ENCODE peak calls at places on chromosomes 13 and 19, in four cellular contexts. V is body of pancreas, G is stomach, U is upper lobe of left lung. C is an unnamed sample.

GRCh38 chr19:42436006-42436405 is 6.7 kb downstream of the CXCL17 start:
- DNase-seq in U (no peak), V (no peak), G (no peak), C (no peak)

GRCh38 chr19:37095859-37096258 is 17.6 kb downstream of the ZNF420 start:
- DNase-seq in U (no peak), V (no peak), G (no peak), C (no peak)

GRCh38 chr19:6100284-6100915 is 9.9 kb downstream of the RFX2 start:
- DNase-seq in G (no peak), U (peak), V (no peak), C (peak)

GRCh38 chr19:17455711-17456123 is 5.0 kb downstream of the NXNL1 start:
- DNase-seq in V (no peak), U (peak), G (peak), C (no peak)

GRCh38 chr13:52882803-52883202 is 34.4 kb upstream of the PCDH8 start:
- DNase-seq in G (no peak), V (no peak), U (no peak), C (no peak)

GRCh38 chr19:41792513-41793413 is 3.6 kb upstream of the CEACAM3 start:
- DNase-seq in V (peak), G (peak), U (no peak), C (no peak)

GRCh38 chr19:36418287-36419001 is at the start of gene ZFP82:
- DNase-seq in V (peak), U (peak), G (peak), C (peak)

GRCh38 chr13:79393564-79394249 is 12.3 kb downstream of the RBM26 start:
- DNase-seq in V (no peak), U (no peak), G (peak), C (no peak)

GRCh38 chr13:37429976-37430375 is 168.6 kb downstream of the POSTN start:
- DNase-seq in V (no peak), U (no peak), G (no peak), C (no peak)

GRCh38 chr13:71610876-71611275 is 256.1 kb downstream of the DACH1 start:
- DNase-seq in V (no peak), G (no peak), U (no peak), C (no peak)

GRCh38 chr19:48539503-48540096 is 12.4 kb upstream of the SULT2B1 start:
- DNase-seq in V (no peak), G (peak), U (no peak), C (no peak)

GRCh38 chr13:47628666-47629065 is 372.4 kb downstream of the SUCLA2 start:
- DNase-seq in V (no peak), U (no peak), G (no peak), C (no peak)

GRCh38 chr13:72808917-72809500 is 27.1 kb downstream of the PIBF1 start:
- DNase-seq in V (no peak), U (no peak), G (no peak), C (no peak)

GRCh38 chr13:21060827-21061076 is 634 bp downstream of the LATS2 start:
- DNase-seq in U (peak), G (peak), V (no peak), C (no peak)

GRCh38 chr19:10292789-10293636 is 3.3 kb downstream of the ICAM5 start:
- DNase-seq in U (peak), G (no peak), V (no peak), C (no peak)

GRCh38 chr19:4454952-4455738 is 2.4 kb downstream of the UBXN6 start:
- DNase-seq in G (no peak), V (no peak), U (peak), C (peak)

GRCh38 chr13:48304132-48304876 is 753 bp downstream of the RB1 start:
- DNase-seq in V (peak), G (peak), U (no peak), C (peak)

GRCh38 chr13:41603917-41604316 is 146.6 kb downstream of the RGCC start:
- DNase-seq in U (no peak), G (no peak), V (no peak), C (no peak)

GRCh38 chr19:6423499-6424189 is 967 bp downstream of the KHSRP start:
- DNase-seq in U (no peak), G (no peak), V (peak), C (no peak)

GRCh38 chr13:25210842-25211241 is 38.8 kb upstream of the AMER2 start:
- DNase-seq in U (no peak), G (no peak), V (no peak), C (no peak)

GRCh38 chr13:22736768-22737092 is 444.0 kb upstream of the SGCG start:
- DNase-seq in G (no peak), V (no peak), U (no peak), C (no peak)

GRCh38 chr19:919157-920050 is 2.3 kb downstream of the KISS1R start:
- DNase-seq in V (no peak), G (no peak), U (peak), C (no peak)

GRCh38 chr19:11191273-11191755 is 6.0 kb downstream of the KANK2 start:
- DNase-seq in V (no peak), U (no peak), G (peak), C (no peak)

GRCh38 chr13:33721719-33722118 is 96.2 kb upstream of the RFC3 start:
- DNase-seq in U (no peak), V (no peak), G (no peak), C (no peak)

GRCh38 chr13:23598371-23598770 is 28.2 kb downstream of the TNFRSF19 start:
- DNase-seq in U (no peak), V (no peak), G (no peak), C (no peak)

GRCh38 chr19:23563326-23563725 is 123.7 kb downstream of the ZNF675 start:
- DNase-seq in G (no peak), V (no peak), U (no peak), C (no peak)

GRCh38 chr13:33188093-33188882 is 97.3 kb downstream of the STARD13 start:
- DNase-seq in U (no peak), V (no peak), G (no peak), C (no peak)

GRCh38 chr19:5891572-5891937 is 12.0 kb downstream of the NDUFA11 start:
- DNase-seq in V (no peak), U (no peak), G (no peak), C (no peak)

GRCh38 chr19:34487651-34488051 is 6.1 kb downstream of the WTIP start:
- DNase-seq in V (no peak), U (no peak), G (no peak), C (no peak)

DNA sequence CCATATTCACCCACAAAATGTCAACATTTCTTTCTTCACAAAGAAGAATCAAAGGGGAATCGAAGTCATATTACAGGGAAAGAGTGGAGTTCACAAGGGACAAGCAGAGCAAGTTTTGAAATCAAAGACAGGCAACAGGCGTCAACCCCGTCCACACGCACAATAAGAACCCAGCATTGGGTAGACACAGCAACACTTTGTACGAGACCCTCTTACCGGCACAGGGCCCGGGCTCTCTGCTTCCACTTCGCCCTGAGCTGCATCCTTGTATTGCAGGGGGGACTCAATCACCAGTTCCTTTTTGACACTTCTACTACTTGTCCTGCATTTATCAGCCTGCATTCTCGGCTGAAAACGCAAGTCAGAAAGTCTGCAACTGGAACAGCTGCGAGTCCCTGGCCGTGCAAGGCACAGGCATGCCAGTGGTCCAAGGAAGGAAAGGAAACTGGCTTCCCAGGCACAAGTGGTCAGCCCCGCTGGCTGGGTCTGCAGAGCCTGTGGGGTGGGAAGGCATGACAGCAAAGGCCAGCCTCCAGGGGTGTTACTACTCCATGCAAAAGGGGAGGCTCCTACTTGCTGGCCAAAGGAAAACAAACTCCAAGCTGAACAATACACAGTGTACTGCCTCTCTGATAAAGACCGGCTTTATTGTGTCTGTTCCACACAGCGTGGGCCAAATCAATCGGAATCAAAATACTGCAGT is at the start of gene DOCK9:
- DNase-seq in V (peak), G (peak), U (peak), C (no peak)
- TF ChIP-seq POLR2A in V (peak), G (no peak), U (peak), C (no peak)

DNA sequence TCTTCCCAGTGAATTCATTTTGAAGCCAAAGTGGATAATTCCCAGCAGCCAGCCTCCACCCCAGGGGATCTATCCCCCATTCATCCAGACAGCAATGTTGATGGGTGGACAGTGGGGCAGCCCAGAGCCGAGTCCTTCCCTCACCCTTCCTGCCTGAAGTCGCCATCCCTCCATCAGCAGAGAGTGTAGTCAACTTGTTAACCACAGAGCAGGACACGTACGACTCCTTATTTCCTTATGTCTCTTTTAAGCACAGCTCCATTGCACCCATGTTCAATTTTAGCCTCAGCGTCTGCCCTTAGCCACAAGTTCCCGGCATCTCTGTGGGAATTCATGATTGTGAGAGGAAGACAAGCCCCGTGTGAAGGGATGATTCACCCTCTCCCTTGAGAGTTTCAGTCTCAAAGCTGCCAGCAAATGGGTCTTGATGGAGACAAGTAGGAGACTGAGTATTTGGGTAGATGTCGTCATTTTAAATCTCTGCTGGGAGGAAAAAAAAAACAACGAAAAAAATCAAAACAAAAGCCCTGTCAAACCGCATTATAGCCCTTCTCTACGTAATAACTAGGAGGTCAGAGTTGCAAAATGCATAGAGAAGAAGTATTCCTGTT is 58.3 kb upstream of the MEDAG start:
- DNase-seq in G (no peak), V (no peak), U (no peak), C (no peak)
- TF ChIP-seq POLR2A in G (no peak), V (no peak), U (no peak), C (no peak)

DNA sequence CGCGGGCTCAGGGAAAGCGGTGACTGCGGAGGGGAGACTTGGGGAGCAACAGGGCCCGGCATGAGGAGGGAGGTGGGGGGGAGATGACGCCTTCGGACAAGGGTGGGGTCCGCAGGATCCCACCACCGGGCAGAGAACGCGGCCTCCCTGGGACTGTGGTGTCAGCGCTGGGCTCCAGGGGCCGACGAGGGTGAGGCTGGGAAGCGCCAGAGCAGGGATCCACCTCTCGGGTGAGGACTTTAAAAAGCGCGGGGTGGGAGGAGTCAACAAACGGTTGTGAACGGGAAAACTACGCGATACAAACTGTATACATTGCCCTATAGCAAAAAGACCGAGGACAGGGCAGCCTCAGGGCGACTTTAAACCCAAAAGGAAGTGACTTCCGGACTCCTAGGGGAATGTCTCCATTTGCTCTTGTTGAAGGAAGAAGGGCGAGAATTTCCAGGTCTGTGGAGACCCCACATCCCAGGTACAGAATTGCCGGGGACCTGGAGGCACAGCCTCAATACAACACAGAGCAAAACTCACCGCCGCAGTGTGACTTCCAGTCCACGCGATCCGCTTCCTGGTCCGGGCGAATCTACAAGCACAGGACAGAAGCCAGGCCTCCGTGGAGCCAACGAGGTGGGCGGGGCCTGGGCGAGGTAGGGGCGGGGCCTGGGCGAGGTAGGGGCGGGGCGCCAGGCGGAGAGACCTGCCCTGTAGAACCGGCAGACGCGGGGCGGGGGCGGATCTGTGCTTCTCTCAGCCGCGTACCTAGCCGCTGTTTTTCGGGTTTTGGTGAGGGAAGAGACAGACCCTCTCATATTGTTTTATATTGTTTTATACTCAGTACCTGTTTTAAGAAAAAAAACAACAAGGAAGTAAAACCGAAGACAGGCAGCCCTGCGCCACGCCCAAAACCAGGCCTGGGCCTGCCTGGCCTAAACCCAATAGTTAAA is at the start of gene ZNF888:
- DNase-seq in G (peak), V (peak), U (peak), C (peak)
- TF ChIP-seq POLR2A in G (peak), V (peak), U (peak), C (peak)

DNA sequence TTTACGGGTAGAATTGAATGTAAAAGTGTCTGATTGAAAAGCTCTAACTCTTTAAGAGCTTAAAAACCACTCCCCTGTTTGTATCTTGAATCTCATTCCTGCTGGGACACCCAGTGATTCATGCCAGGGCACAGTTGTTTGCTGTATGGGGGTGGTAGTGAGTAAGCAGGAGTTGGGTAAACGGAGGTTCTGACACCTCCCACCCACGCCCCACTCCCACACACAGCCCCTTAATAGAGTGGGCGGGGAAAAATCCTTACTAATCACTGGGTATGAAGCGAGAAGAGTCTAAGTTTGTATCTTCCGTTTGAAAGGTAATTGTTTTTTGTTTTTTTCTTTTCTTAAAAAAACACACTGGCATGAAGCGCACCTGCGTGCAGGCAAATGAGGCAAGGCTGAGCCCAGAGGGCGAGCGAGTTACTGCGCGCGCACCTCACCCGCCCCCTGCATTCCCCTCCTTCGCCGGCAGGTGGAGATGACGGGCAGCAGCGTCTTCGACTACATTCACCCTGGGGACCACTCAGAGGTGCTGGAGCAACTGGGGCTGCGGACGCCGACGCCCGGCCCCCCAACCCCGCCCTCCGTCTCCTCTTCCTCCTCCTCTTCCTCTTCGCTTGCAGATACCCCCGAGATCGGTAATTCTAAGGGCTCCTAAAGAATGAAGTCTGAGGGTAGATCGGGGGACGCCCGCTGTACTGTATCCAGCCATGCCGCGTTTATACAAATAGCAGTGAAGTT is 12.8 kb downstream of the TMEM160 start:
- DNase-seq in U (peak), V (peak), G (peak), C (peak)
- TF ChIP-seq POLR2A in U (peak), V (peak), G (no peak), C (no peak)

GRCh38 chr19:49764341-49764740 is 1.2 kb upstream of the TSKS start:
- DNase-seq in V (no peak), U (no peak), G (no peak), C (no peak)

GRCh38 chr19:49766007-49766937 is 529 bp upstream of the AP2A1 start:
- DNase-seq in V (peak), G (peak), U (peak), C (peak)

GRCh38 chr19:49767380-49767779 is 579 bp downstream of the AP2A1 start:
- DNase-seq in U (no peak), G (no peak), V (no peak), C (no peak)

GRCh38 chr19:49767967-49768581 is 1.3 kb downstream of the AP2A1 start:
- DNase-seq in G (no peak), V (no peak), U (no peak), C (no peak)

GRCh38 chr19:49766938-49767315 is at the start of gene AP2A1:
- DNase-seq in U (no peak), V (no peak), G (no peak), C (no peak)
- TF ChIP-seq POLR2A in U (no peak), V (peak), G (no peak), C (no peak)

DNA sequence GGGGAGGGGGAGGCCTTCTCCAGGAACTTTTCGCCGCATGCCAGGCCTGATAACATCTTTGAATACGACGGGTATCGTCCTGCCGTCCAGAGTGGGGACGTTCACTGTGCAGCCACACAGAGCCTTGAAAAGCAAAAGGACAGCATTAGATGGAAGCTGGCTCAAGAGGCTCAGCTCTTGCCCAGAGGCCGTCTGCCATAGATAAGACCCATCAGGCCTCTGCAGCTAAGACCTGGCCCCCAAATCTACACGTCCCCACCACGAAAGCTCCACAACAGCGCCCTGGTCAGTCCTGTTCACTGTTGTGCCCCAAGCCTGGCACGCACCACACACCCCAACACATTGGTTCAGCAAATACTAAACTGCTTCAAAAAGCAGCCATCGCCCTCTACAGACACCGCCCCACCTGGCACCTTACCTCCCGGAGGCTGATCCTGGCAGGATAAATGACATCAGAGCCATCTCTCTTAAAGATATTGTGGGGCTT is 2.1 kb downstream of the DNAJB1 start:
- DNase-seq in U (no peak), G (no peak), V (no peak), C (no peak)
- TF ChIP-seq POLR2A in U (no peak), G (no peak), V (no peak), C (no peak)

DNA sequence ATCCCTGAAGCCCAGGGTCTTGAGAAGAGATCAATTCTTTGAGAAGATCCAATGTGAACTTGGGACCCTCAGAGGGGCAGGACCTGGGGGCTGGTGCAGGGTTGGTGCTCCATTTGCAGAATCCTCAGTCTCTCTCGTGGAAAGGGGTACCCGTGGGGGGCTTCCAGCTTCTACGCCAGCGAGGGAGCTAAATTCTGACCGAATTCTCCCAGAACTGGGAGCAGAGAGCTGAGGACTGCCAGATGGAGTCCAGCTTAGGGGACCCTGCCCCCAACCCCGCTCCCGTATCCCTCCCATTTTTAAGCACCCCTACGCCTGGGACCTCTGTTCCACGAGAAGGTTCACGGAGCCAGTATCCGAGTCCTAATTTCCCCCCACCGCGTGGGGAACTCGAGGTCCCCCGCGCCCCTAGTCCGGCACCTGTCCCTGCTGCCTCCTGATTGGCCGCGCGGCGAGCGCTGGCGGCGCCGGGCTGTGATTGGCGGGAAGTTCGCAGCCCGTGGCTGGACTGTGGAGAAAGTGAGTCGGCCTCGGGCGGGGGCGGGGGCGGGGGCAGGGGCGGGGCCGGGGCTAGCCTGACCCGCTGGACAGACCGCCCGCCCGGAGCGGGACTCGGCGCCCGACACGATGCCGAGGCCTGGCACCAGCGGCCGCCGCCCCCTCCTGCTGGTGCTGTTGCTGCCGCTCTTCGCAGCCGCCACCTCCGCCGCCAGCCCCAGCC is 4.4 kb upstream of the LTBP4 start:
- DNase-seq in V (peak), U (peak), G (peak), C (no peak)
- TF ChIP-seq POLR2A in V (no peak), U (no peak), G (no peak), C (no peak)